ENCODE peak calls at places on chromosomes 7 and 10, in five cellular contexts. M, R, S, E and V are unnamed samples.

GRCh38 chr7:87627634-87627994 is 584 bp upstream of the RUNDC3B start:
- DNase-seq in M (peak), R (peak), S (peak), E (no peak), V (no peak)

GRCh38 chr10:22712959-22713852 is 1.2 kb downstream of the PIP4K2A start:
- DNase-seq in M (peak), R (peak), S (peak), E (peak), V (peak)

GRCh38 chr7:17593854-17594419 is 295.5 kb downstream of the AHR start:
- DNase-seq in M (no peak), R (no peak), S (no peak), E (no peak), V (no peak)

GRCh38 chr7:79436378-79436777 is 17.1 kb downstream of the MAGI2 start:
- DNase-seq in M (no peak), R (no peak), S (no peak), E (peak), V (no peak)

GRCh38 chr10:33114451-33114944 is 156.5 kb upstream of the ITGB1 start:
- DNase-seq in M (no peak), R (no peak), S (no peak), E (peak), V (peak)

GRCh38 chr7:30412810-30413504 is 65.6 kb downstream of the NOD1 start:
- DNase-seq in M (no peak), R (peak), S (no peak), E (peak), V (peak)

GRCh38 chr10:3944591-3944990 is 159.6 kb upstream of the KLF6 start:
- DNase-seq in M (no peak), R (no peak), S (no peak), E (no peak), V (no peak)

GRCh38 chr7:107865956-107866775 is 24.8 kb upstream of the DLD start:
- DNase-seq in M (no peak), R (no peak), S (no peak), E (peak), V (no peak)

GRCh38 chr10:50229460-50229859 is 21.9 kb downstream of the ASAH2 start:
- DNase-seq in M (no peak), R (no peak), S (no peak), E (no peak), V (no peak)

GRCh38 chr7:95596183-95597135 is at the start of gene PDK4:
- DNase-seq in M (peak), R (peak), S (peak), E (peak), V (peak)

GRCh38 chr10:4352566-4352961 is 473.4 kb upstream of the AKR1E2 start:
- DNase-seq in M (no peak), R (no peak), S (no peak), E (peak), V (no peak)

GRCh38 chr10:132396495-132397035 is 435 bp upstream of the PWWP2B start:
- DNase-seq in M (peak), R (peak), S (peak), E (peak), V (peak)

GRCh38 chr7:116525913-116526857 is 1.3 kb downstream of the CAV1 start:
- DNase-seq in M (peak), R (peak), S (peak), E (peak), V (peak)

GRCh38 chr7:91527460-91527859 is 263.2 kb downstream of the FZD1 start:
- DNase-seq in M (no peak), R (no peak), S (no peak), E (no peak), V (no peak)

GRCh38 chr10:13001041-13001886 is at the start of gene CCDC3:
- DNase-seq in M (peak), R (no peak), S (peak), E (no peak), V (peak)

GRCh38 chr10:67785098-67785497 is 52.9 kb downstream of the DNAJC12 start:
- DNase-seq in M (no peak), R (no peak), S (no peak), E (no peak), V (no peak)

GRCh38 chr10:12507165-12507870 is 158.0 kb downstream of the CAMK1D start:
- DNase-seq in M (no peak), R (no peak), S (no peak), E (no peak), V (no peak)

GRCh38 chr10:122861724-122862161 is 16.1 kb upstream of the CUZD1 start:
- DNase-seq in M (no peak), R (no peak), S (no peak), E (peak), V (no peak)

GRCh38 chr7:84196007-84196551 is 1.5 kb upstream of the SEMA3A start:
- DNase-seq in M (no peak), R (no peak), S (no peak), E (peak), V (peak)

GRCh38 chr7:95245828-95246227 is 78.5 kb downstream of the PON1 start:
- DNase-seq in M (no peak), R (no peak), S (no peak), E (no peak), V (no peak)

GRCh38 chr7:7761974-7762769 is 43.8 kb upstream of the RPA3 start:
- DNase-seq in M (no peak), R (no peak), S (no peak), E (peak), V (no peak)

GRCh38 chr10:62815373-62816111 is 624 bp downstream of the EGR2 start:
- DNase-seq in M (peak), R (no peak), S (peak), E (peak), V (peak)

GRCh38 chr10:101878869-101879268 is 35.3 kb upstream of the KCNIP2 start:
- DNase-seq in M (no peak), R (no peak), S (no peak), E (no peak), V (no peak)

DNA sequence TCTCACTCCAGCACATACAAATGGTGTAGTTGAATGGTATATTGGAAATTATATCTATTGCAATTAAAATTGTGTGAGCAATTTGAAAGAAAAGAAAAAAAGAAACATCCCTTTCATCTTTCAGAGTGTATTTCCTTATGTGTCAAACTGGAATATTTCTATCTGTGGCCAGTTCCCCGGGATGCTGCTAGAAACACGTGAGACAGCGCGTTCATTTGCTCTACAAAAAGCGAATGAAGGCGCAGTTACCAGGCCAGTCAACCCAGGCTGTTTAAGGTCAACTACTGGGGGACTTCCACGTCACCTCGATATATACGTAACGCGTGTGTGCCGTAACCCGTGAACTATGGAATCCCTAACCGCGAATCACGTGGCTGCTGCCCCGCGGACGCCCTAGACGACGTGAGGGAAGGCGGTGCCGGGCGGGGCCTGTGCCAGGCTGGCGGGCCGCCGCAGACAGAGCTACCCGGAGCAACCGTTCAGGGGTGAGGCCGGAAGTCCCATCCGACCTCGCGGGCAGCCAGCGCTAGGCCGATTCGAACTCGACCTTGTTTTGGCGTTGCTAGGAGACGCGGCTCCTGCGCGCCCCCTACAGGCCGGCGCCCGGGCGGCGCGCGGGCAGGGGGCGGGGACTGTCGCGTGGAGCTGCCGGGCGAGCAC is 1.1 kb upstream of the ARL4A start:
- DNase-seq in M (peak), R (peak), S (peak), E (peak), V (peak)
- TF ChIP-seq CTCF in M (peak), R (peak), S (peak), E (peak), V (peak)

DNA sequence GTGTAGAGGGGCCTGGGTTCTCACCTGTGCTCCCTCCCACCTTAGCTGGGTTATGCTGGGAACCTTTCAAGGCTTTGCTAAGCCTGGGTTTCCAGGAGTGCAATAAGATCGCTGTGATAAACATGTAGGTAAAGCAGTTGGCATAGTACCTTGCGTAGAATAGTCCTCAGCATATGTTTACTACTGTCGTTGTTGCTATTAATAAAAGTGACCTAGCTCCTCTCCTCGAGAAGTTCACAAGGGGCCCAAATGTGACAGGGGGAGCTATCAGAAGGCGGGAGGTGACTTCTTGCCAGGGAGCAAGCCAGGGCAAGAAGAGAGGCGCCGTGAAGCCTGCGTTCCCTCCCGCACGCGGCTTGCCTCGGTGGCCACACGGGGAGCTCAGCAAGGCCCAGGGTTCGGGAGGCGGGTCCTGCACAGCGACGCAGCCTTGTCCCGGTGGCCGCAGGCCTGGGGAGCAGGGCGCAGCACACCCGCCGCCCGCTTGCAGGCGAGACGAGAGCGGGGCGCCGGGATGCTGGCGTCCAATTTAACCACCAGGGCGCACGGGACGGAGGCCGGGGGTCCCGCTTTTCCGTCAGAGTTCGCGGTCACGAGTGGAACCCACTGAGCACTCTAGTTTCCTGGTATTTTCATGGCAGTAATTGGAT is 106.2 kb downstream of the SNX10 start:
- DNase-seq in M (peak), R (peak), S (no peak), E (peak), V (peak)
- TF ChIP-seq CTCF in M (peak), R (peak), S (no peak), E (no peak), V (peak)

GRCh38 chr10:108787932-108788331 is 1135.4 kb downstream of the XPNPEP1 start:
- DNase-seq in M (no peak), R (no peak), S (no peak), E (peak), V (no peak)

GRCh38 chr10:108784534-108784933 is 1138.8 kb downstream of the XPNPEP1 start:
- DNase-seq in M (no peak), R (no peak), S (no peak), E (no peak), V (no peak)

GRCh38 chr10:108785011-108785410 is 1138.3 kb downstream of the XPNPEP1 start:
- DNase-seq in M (no peak), R (no peak), S (no peak), E (no peak), V (no peak)

GRCh38 chr10:108782411-108782810 is 1140.9 kb downstream of the XPNPEP1 start:
- DNase-seq in M (no peak), R (no peak), S (no peak), E (no peak), V (no peak)

GRCh38 chr10:108783897-108784296 is 1139.4 kb downstream of the XPNPEP1 start:
- DNase-seq in M (no peak), R (no peak), S (no peak), E (peak), V (no peak)
- TF ChIP-seq CTCF in M (peak), R (no peak), S (no peak), E (peak), V (peak)

GRCh38 chr10:14821635-14822375 is 16.0 kb downstream of the CDNF start:
- DNase-seq in M (no peak), R (no peak), S (no peak), E (no peak), V (no peak)
- TF ChIP-seq CTCF in M (no peak), R (no peak), S (no peak), E (no peak), V (no peak)

GRCh38 chr7:44564606-44565005 is 9.1 kb downstream of the DDX56 start:
- DNase-seq in M (no peak), R (no peak), S (no peak), E (no peak), V (no peak)
- TF ChIP-seq CTCF in M (no peak), R (no peak), S (no peak), E (no peak), V (no peak)

GRCh38 chr7:134031835-134032617 is 95.1 kb upstream of the LRGUK start:
- DNase-seq in M (no peak), R (no peak), S (peak), E (peak), V (peak)
- TF ChIP-seq CTCF in M (no peak), R (no peak), S (no peak), E (peak), V (peak)